ENCODE peak calls at places on chromosomes 7 and 10, in five cellular contexts. One of them, this sample, is unnamed.

GRCh38 chr7:127447326-127447945 is 54.9 kb upstream of the ZNF800 start:
- DNase-seq in heart left ventricle: no peak
- DNase-seq in lung: no peak
- DNase-seq in ascending aorta: no peak
- DNase-seq in PC-9: peak
- DNase-seq in this sample: peak

GRCh38 chr10:7354330-7355047 is 56.3 kb downstream of the SFMBT2 start:
- DNase-seq in PC-9: no peak
- DNase-seq in heart left ventricle: no peak
- DNase-seq in lung: no peak
- DNase-seq in ascending aorta: no peak
- DNase-seq in this sample: no peak

GRCh38 chr7:5237286-5237685 is 45.5 kb upstream of the SLC29A4 start:
- DNase-seq in ascending aorta: peak
- DNase-seq in PC-9: no peak
- DNase-seq in heart left ventricle: peak
- DNase-seq in lung: peak
- DNase-seq in this sample: peak

GRCh38 chr7:1977059-1977875 is 255.5 kb downstream of the MAD1L1 start:
- DNase-seq in heart left ventricle: no peak
- DNase-seq in PC-9: no peak
- DNase-seq in lung: no peak
- DNase-seq in ascending aorta: no peak
- DNase-seq in this sample: no peak

GRCh38 chr7:76073335-76073990 is 25.6 kb downstream of the MDH2 start:
- DNase-seq in PC-9: no peak
- DNase-seq in lung: no peak
- DNase-seq in heart left ventricle: no peak
- DNase-seq in ascending aorta: no peak
- DNase-seq in this sample: no peak

GRCh38 chr7:47307311-47307710 is 274.6 kb downstream of the TNS3 start:
- DNase-seq in heart left ventricle: no peak
- DNase-seq in PC-9: no peak
- DNase-seq in ascending aorta: no peak
- DNase-seq in lung: no peak
- DNase-seq in this sample: no peak

GRCh38 chr7:141512597-141512996 is 38.6 kb upstream of the AGK start:
- DNase-seq in PC-9: no peak
- DNase-seq in ascending aorta: no peak
- DNase-seq in heart left ventricle: no peak
- DNase-seq in lung: no peak
- DNase-seq in this sample: no peak

GRCh38 chr7:125641884-125642283 is 712.3 kb upstream of the POT1 start:
- DNase-seq in PC-9: no peak
- DNase-seq in ascending aorta: no peak
- DNase-seq in heart left ventricle: no peak
- DNase-seq in lung: no peak
- DNase-seq in this sample: no peak

GRCh38 chr10:69572159-69573055 is 815 bp downstream of the NEUROG3 start:
- DNase-seq in lung: no peak
- DNase-seq in heart left ventricle: no peak
- DNase-seq in ascending aorta: no peak
- DNase-seq in PC-9: peak
- DNase-seq in this sample: no peak

GRCh38 chr10:126225672-126226007 is 162.6 kb downstream of the ADAM12 start:
- DNase-seq in ascending aorta: no peak
- DNase-seq in PC-9: no peak
- DNase-seq in lung: no peak
- DNase-seq in heart left ventricle: no peak
- DNase-seq in this sample: no peak

GRCh38 chr7:83410989-83411591 is 237.8 kb downstream of the SEMA3E start:
- DNase-seq in PC-9: peak
- DNase-seq in lung: no peak
- DNase-seq in ascending aorta: no peak
- DNase-seq in heart left ventricle: no peak
- DNase-seq in this sample: no peak

GRCh38 chr7:134857958-134858357 is 78.5 kb downstream of the CALD1 start:
- DNase-seq in lung: no peak
- DNase-seq in heart left ventricle: no peak
- DNase-seq in PC-9: no peak
- DNase-seq in ascending aorta: no peak
- DNase-seq in this sample: no peak
- H3K27ac ChIP-seq in lung: no peak
- H3K27ac ChIP-seq in heart left ventricle: peak
- H3K27ac ChIP-seq in PC-9: no peak
- H3K27ac ChIP-seq in ascending aorta: peak
- H3K27ac ChIP-seq in this sample: peak

DNA sequence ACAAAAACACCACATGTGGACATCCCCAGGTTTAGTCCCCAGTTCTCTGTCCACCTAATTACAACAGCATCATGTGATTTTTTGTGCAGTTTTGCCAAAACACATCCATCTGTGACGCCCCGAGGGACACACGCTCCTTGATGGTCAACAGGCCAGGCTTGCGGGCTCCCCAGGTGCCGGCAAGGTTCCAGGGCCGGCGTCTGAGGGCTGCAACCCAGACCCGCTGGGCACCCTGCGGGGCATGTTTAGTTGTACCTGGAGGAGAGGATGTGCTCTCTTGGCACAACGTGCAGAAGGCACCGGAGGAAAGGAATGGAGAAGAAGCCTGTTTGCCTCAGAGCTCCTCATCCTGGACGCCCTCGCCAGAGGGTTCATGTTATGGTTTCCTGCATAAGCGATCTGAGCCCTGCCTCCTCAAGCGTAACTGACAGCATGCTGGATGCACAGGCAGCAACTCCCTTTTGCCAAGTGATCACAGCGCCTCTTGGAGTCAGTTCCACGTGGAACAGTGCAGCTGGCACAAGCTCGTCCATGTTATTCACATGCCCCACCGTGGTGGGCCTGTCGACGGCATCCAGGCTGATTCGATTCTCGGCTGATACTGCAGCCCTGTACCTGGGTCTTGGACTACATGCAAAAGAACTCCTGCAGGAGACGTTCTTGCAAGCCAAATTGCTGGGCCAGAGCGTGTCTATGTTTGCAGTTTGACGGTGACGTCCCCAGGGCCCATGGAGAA is 41.6 kb downstream of the JAKMIP3 start:
- DNase-seq in heart left ventricle: no peak
- DNase-seq in ascending aorta: no peak
- DNase-seq in PC-9: no peak
- DNase-seq in lung: peak
- DNase-seq in this sample: no peak
- H3K27ac ChIP-seq in heart left ventricle: no peak
- H3K27ac ChIP-seq in ascending aorta: no peak
- H3K27ac ChIP-seq in PC-9: no peak
- H3K27ac ChIP-seq in lung: no peak
- H3K27ac ChIP-seq in this sample: no peak

DNA sequence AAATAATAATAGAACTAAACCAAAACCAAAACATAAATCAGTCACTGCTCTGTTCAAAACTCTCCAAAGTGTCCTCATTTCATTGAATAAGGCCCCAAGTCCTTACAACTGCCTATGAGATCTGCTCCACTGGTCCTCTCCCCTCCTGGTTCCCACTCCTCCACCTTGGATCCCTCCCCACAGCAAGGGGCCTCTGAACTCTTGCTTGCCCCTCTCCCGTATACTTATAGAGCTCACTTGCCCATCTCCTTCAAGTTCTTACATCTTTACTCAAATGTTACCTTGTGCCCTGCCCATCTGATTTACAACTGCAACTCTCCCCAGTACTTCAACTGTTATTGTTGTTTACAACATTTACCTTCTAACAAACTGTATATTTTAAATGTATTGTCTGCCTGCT is 819 bp downstream of the POLD2 start:
- DNase-seq in PC-9: no peak
- DNase-seq in ascending aorta: no peak
- DNase-seq in heart left ventricle: no peak
- DNase-seq in lung: no peak
- DNase-seq in this sample: no peak
- H3K27ac ChIP-seq in PC-9: peak
- H3K27ac ChIP-seq in ascending aorta: peak
- H3K27ac ChIP-seq in heart left ventricle: peak
- H3K27ac ChIP-seq in lung: no peak
- H3K27ac ChIP-seq in this sample: peak

GRCh38 chr10:6203331-6204062 is 765 bp downstream of the PFKFB3 start:
- DNase-seq in PC-9: no peak
- DNase-seq in ascending aorta: peak
- DNase-seq in heart left ventricle: peak
- DNase-seq in lung: peak
- DNase-seq in this sample: peak

GRCh38 chr10:6202684-6203330 is at the start of gene PFKFB3:
- DNase-seq in ascending aorta: peak
- DNase-seq in lung: peak
- DNase-seq in PC-9: peak
- DNase-seq in heart left ventricle: peak
- DNase-seq in this sample: peak

GRCh38 chr10:6204063-6204340 is 1.3 kb downstream of the PFKFB3 start:
- DNase-seq in ascending aorta: no peak
- DNase-seq in lung: peak
- DNase-seq in PC-9: no peak
- DNase-seq in heart left ventricle: peak
- DNase-seq in this sample: peak

GRCh38 chr10:6202098-6202683 is 541 bp upstream of the PFKFB3 start:
- DNase-seq in PC-9: no peak
- DNase-seq in lung: no peak
- DNase-seq in heart left ventricle: no peak
- DNase-seq in ascending aorta: peak
- DNase-seq in this sample: no peak

DNA sequence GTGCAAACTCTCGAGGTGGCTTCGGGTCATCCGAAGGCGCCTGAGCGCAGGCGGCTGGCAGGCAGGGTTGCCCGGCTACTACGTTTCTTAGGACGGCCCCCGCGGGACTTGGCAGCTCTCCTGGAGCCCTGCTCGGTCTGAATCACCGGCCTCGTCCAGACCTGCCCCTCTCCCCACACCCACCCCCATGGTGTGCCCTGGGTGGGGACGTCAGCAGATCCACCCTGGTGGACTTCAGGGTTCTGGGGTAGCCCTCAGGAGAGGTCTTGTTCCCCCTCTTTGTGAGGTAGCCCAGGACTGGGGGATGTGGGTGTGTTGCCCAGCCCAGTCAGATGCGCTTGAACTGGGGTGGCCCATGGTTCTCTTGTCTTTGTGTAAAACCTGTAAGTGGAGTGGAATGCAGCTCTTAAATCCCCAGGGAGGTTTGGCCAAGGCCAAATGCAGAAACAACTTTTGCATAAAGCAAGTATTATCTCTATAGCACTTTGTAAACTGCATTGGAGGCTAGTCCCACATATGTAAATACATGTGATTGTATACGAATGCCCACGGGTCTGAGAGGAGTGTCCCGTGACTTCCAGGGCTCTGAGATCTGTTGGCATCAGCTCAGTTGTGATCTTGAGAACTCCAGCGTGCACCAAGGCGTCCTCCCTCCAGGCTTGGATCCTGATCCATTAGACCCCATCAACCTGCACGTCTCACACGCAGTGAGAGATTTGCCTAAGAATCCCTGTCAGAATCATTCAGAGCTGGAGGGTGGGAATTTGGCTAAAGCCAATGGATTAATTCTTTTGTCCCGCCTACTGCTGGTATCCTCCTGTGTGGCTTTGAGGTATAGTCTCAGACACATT is 1.8 kb downstream of the PFKFB3 start:
- DNase-seq in lung: peak
- DNase-seq in PC-9: peak
- DNase-seq in ascending aorta: peak
- DNase-seq in heart left ventricle: peak
- DNase-seq in this sample: peak
- H3K27ac ChIP-seq in lung: peak
- H3K27ac ChIP-seq in PC-9: peak
- H3K27ac ChIP-seq in ascending aorta: peak
- H3K27ac ChIP-seq in heart left ventricle: peak
- H3K27ac ChIP-seq in this sample: peak

GRCh38 chr7:87107949-87108757 is 44.1 kb upstream of the DMTF1 start:
- DNase-seq in ascending aorta: no peak
- DNase-seq in PC-9: no peak
- DNase-seq in heart left ventricle: no peak
- DNase-seq in lung: no peak
- DNase-seq in this sample: no peak
- H3K27ac ChIP-seq in ascending aorta: no peak
- H3K27ac ChIP-seq in PC-9: no peak
- H3K27ac ChIP-seq in heart left ventricle: no peak
- H3K27ac ChIP-seq in lung: no peak
- H3K27ac ChIP-seq in this sample: no peak

This sample was measured in transverse colon.